ENCODE peak calls at places on chromosomes 16 and 17, in nine cellular contexts. B is endothelial cell of umbilical vein; G is fibroblast of lung; O is effector memory CD4-positive, alpha-beta T cell; N is neural progenitor cell; P is CD4-positive, alpha-beta memory T cell; L is breast epithelium; J is aorta; E is GM23338. D is an unnamed sample.

GRCh38 chr17:59330314-59330942 is 1.0 kb upstream of the YPEL2 start:
- DNase-seq in B (peak; percentile 92), G (no peak), O (no peak), N (peak; percentile 49), P (no peak), L (no peak), J (peak; percentile 62), E (peak; percentile 40), D (no peak)

GRCh38 chr16:31472559-31473203 is 729 bp downstream of the TGFB1I1 start:
- DNase-seq in B (peak; percentile 81), G (peak; percentile 91), O (no peak), N (peak; percentile 48), P (no peak), L (peak; percentile 81), J (peak; percentile 95), E (peak; percentile 92), D (peak; percentile 60)

GRCh38 chr17:51610834-51611233 is 350.5 kb downstream of the UTP18 start:
- DNase-seq in B (no peak), G (no peak), O (no peak), N (no peak), P (no peak), L (no peak), J (no peak), E (no peak), D (no peak)

GRCh38 chr17:61467416-61468262 is 15.4 kb downstream of the TBX4 start:
- DNase-seq in B (peak; percentile 11), G (peak; percentile 53), O (no peak), N (peak; percentile 81), P (no peak), L (peak; percentile 42), J (peak; percentile 71), E (peak; percentile 79), D (no peak)

GRCh38 chr16:19748389-19749110 is 30.5 kb downstream of the IQCK start:
- DNase-seq in B (peak; percentile 12), G (no peak), O (no peak), N (no peak), P (no peak), L (no peak), J (no peak), E (no peak), D (no peak)

GRCh38 chr17:4858068-4858879 is 25.1 kb downstream of the MINK1 start:
- DNase-seq in B (peak; percentile 90), G (no peak), O (no peak), N (peak; percentile 87), P (no peak), L (no peak), J (no peak), E (peak; percentile 70), D (no peak)

GRCh38 chr17:79919862-79920720 is 80.9 kb upstream of the CBX4 start:
- DNase-seq in B (no peak), G (no peak), O (no peak), N (no peak), P (no peak), L (no peak), J (no peak), E (no peak), D (no peak)

GRCh38 chr16:57859331-57859730 is 57.0 kb upstream of the KIFC3 start:
- DNase-seq in B (peak; percentile 31), G (peak; percentile 62), O (no peak), N (peak; percentile 79), P (no peak), L (no peak), J (no peak), E (peak; percentile 77), D (no peak)

GRCh38 chr17:17119533-17119932 is 77.3 kb downstream of the MPRIP start:
- DNase-seq in B (peak; percentile 29), G (peak; percentile 52), O (peak; percentile 67), N (no peak), P (peak; percentile 93), L (no peak), J (no peak), E (no peak), D (no peak)

GRCh38 chr17:17120716-17121115 is 78.5 kb downstream of the MPRIP start:
- DNase-seq in B (no peak), G (no peak), O (no peak), N (no peak), P (no peak), L (no peak), J (no peak), E (no peak), D (no peak)

GRCh38 chr17:17119106-17119505 is 76.8 kb downstream of the MPRIP start:
- DNase-seq in B (no peak), G (no peak), O (no peak), N (no peak), P (no peak), L (no peak), J (no peak), E (no peak), D (no peak)

GRCh38 chr17:17121162-17121561 is 78.9 kb downstream of the MPRIP start:
- DNase-seq in B (no peak), G (no peak), O (no peak), N (no peak), P (no peak), L (no peak), J (no peak), E (no peak), D (no peak)

DNA sequence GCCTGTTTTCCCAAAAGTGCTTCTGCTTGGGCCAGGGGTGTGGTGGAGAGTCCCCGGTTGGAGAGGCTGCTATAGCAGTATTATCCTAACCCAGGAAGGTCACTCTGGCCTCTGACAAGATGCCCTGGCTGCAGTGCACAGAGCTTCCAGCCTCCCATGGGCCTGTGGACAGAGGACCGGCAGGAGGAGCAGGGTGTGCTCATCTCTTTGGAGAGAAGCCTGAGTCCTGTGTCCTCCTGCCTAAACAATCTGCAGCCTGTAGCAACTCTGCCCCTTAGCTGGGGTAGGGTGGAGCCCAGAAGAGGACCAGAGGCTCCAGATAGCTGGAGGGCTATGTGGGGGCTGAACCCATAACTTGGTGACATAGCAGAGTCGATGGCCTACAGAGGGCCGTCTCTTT is 78.0 kb downstream of the MPRIP start:
- DNase-seq in B (no peak), G (no peak), O (no peak), N (no peak), P (no peak), L (no peak), J (no peak), E (no peak), D (no peak)
- H3K4me1 ChIP-seq in B (no peaks in the 10 kb centered on the region), G (peaks cover 16% of the 10 kb centered on the region), O (peaks cover 68% of the 10 kb centered on the region), N (no peaks in the 10 kb centered on the region), P (peaks cover 93% of the 10 kb centered on the region), L (peaks cover 31% of the 10 kb centered on the region), J (no peaks in the 10 kb centered on the region), E (no peaks in the 10 kb centered on the region), D (peaks cover 9% of the 10 kb centered on the region)

DNA sequence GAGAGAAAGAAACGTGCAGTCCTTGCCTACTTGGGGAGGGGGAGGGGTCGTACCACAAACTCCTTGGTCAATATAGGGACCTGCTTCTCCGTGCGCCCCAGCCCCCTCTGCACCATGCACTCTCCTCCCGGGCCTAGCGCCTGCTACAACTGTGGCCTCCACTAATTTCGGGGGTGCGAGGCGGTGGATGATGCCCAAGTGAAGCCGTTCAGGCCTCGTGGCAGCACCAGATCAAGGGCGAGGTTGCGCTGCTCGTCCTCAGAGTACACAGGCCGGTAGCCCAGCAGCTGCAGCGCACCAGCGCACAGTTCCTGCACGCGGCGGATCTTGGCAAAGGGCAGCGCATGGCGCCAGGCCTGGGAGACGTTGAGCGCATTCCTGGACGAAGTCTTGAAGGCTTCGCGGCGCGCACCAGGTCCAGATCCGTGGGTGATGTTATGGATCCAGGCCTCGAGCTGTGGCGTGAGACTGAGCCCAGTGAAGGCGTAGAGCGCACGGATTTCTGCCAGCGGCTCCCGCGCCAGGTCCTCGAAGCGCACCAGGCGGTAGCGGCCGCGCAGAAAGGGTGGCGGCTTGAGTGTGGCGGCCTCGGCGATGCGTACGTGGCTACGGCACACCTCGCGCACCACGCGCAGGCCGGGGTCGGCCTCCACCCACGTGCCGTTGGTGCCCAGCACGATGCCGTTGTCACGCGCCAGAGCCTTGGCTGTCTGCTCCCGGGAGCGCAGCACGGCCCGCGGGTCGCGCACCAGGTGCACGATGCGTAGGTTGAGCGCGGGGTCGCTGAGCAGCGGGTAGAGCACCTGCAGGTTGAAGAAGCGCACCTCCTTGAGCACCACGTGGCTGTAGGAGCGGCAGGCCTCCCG is 14.2 kb upstream of the TMEM170A start:
- DNase-seq in B (no peak), G (no peak), O (no peak), N (no peak), P (no peak), L (no peak), J (no peak), E (no peak), D (no peak)
- H3K4me1 ChIP-seq in B (no peaks in the 10 kb centered on the region), G (no peaks in the 10 kb centered on the region), O (no peaks in the 10 kb centered on the region), N (no peaks in the 10 kb centered on the region), P (no peaks in the 10 kb centered on the region), L (no peaks in the 10 kb centered on the region), J (no peaks in the 10 kb centered on the region), E (no peaks in the 10 kb centered on the region), D (no peaks in the 10 kb centered on the region)

GRCh38 chr17:41524261-41524660 is 3.8 kb downstream of the KRT19 start:
- DNase-seq in B (no peak), G (no peak), O (no peak), N (no peak), P (no peak), L (no peak), J (no peak), E (no peak), D (no peak)

GRCh38 chr17:41521574-41522261 is 3.0 kb upstream of the KRT15 start:
- DNase-seq in B (peak; percentile 70), G (peak; percentile 92), O (no peak), N (no peak), P (no peak), L (peak; percentile 84), J (no peak), E (peak; percentile 65), D (peak; percentile 74)

GRCh38 chr17:41522301-41523224 is 3.9 kb upstream of the KRT15 start:
- DNase-seq in B (no peak), G (no peak), O (no peak), N (no peak), P (no peak), L (peak; percentile 81), J (no peak), E (peak; percentile 18), D (no peak)

GRCh38 chr17:41523787-41524186 is 4.3 kb downstream of the KRT19 start:
- DNase-seq in B (no peak), G (no peak), O (no peak), N (no peak), P (no peak), L (no peak), J (no peak), E (no peak), D (no peak)

GRCh38 chr17:41523225-41523593 is 4.5 kb upstream of the KRT15 start:
- DNase-seq in B (no peak), G (no peak), O (no peak), N (no peak), P (no peak), L (no peak), J (no peak), E (no peak), D (no peak)
- H3K4me1 ChIP-seq in B (peaks cover 27% of the 10 kb centered on the region), G (peaks cover 11% of the 10 kb centered on the region), O (peaks cover 12% of the 10 kb centered on the region), N (peaks cover 11% of the 10 kb centered on the region), P (peaks cover 8% of the 10 kb centered on the region), L (no peaks in the 10 kb centered on the region), J (no peaks in the 10 kb centered on the region), E (peaks cover 12% of the 10 kb centered on the region), D (peaks cover 76% of the 10 kb centered on the region)

DNA sequence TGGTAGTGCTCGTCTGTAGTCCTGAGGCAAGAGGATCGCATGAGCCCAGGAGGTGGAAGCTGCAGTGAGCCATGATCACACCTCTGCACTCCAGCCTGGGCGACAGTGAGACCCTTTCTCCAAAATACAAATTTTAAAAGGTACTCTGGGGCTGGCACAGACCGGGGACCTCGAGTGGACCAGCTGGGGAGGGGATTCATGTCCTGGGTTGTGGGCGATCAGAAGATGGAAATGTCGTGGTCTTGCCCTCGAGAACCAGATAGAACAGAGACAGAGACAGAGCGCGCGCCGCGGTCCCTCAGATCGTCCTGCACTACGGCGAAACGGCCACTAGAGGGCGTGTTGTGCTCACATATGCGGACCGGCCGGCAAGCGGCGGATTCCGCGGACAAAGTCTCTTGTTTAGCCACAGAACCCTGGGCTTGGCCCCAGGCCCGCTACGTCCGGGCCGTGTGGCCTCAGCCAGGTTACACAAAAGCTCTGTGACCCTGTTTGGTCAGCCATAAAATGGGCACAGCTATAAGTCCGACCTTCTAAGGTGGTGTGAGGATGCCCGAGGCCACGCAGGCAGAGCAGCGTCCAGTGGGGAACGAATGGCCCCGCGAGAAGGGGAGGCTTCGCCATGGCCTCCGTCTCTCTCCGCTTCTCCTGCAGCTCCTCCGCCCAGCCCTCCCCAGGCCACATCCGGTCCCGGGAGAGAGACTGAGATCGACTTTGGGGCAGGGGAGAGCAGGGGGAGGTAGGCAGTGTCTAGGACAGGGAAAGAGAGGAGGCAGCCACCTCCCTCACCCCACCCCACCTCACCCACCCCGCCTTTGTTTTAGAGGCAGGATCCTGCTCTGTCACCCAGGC is 14.6 kb upstream of the SBK1 start:
- DNase-seq in B (peak; percentile 74), G (peak; percentile 62), O (peak; percentile 64), N (peak; percentile 94), P (peak; percentile 80), L (peak; percentile 86), J (peak; percentile 89), E (peak; percentile 92), D (peak; percentile 58)
- H3K4me1 ChIP-seq in B (peaks cover 2% of the 10 kb centered on the region), G (no peaks in the 10 kb centered on the region), O (peaks cover 17% of the 10 kb centered on the region), N (no peaks in the 10 kb centered on the region), P (peaks cover 37% of the 10 kb centered on the region), L (no peaks in the 10 kb centered on the region), J (no peaks in the 10 kb centered on the region), E (no peaks in the 10 kb centered on the region), D (peaks cover 3% of the 10 kb centered on the region)